ENCODE peak calls at places on chromosomes 12 and 14, in seven cellular contexts. X is breast epithelium, P is psoas muscle, L is PC-3, M is transverse colon, D is gastrocnemius medialis, N is kidney. K is an unnamed sample.

GRCh38 chr14:52043690-52044089 is 25.2 kb downstream of the NID2 start:
- DNase-seq in X (no peak), P (no peak), L (peak; percentile 63), M (peak; percentile 49), D (no peak), N (no peak), K (no peak)

GRCh38 chr12:39309516-39309915 is 133.4 kb downstream of the KIF21A start:
- DNase-seq in X (no peak), P (no peak), L (no peak), M (no peak), D (no peak), N (no peak), K (no peak)

GRCh38 chr12:54159140-54159539 is 29.6 kb downstream of the SMUG1 start:
- DNase-seq in X (no peak), P (no peak), L (no peak), M (no peak), D (no peak), N (peak; percentile 87), K (no peak)

GRCh38 chr14:71320734-71321555 is 413.7 kb downstream of the PCNX1 start:
- DNase-seq in X (peak; percentile 51), P (peak; percentile 63), L (peak; percentile 54), M (peak; percentile 67), D (no peak), N (peak; percentile 91), K (peak; percentile 80)

GRCh38 chr14:24095196-24096068 is 1.3 kb downstream of the PCK2 start:
- DNase-seq in X (no peak), P (peak; percentile 54), L (no peak), M (peak; percentile 92), D (no peak), N (peak; percentile 82), K (peak; percentile 98)

GRCh38 chr12:5044420-5045295 is 979 bp downstream of the KCNA5 start:
- DNase-seq in X (no peak), P (no peak), L (no peak), M (no peak), D (no peak), N (no peak), K (no peak)

GRCh38 chr12:51951843-51952722 is 584 bp downstream of the ACVR1B start:
- DNase-seq in X (no peak), P (peak; percentile 33), L (peak; percentile 11), M (peak; percentile 26), D (peak; percentile 24), N (peak; percentile 86), K (peak; percentile 66)

GRCh38 chr12:68119250-68119649 is 40.3 kb downstream of the IFNG start:
- DNase-seq in X (no peak), P (no peak), L (peak; percentile 11), M (no peak), D (no peak), N (no peak), K (no peak)

GRCh38 chr12:65649126-65649525 is 175.2 kb upstream of the HMGA2 start:
- DNase-seq in X (peak; percentile 22), P (no peak), L (peak; percentile 99), M (peak; percentile 19), D (no peak), N (no peak), K (no peak)

GRCh38 chr12:27657296-27657695 is 39.0 kb upstream of the REP15 start:
- DNase-seq in X (no peak), P (no peak), L (no peak), M (no peak), D (no peak), N (no peak), K (no peak)

GRCh38 chr14:91417983-91418386 is 365 bp upstream of the CCDC88C start:
- DNase-seq in X (no peak), P (peak; percentile 42), L (peak; percentile 63), M (peak; percentile 58), D (no peak), N (peak; percentile 79), K (peak; percentile 63)

GRCh38 chr14:59439256-59440015 is 25.7 kb downstream of the GPR135 start:
- DNase-seq in X (no peak), P (no peak), L (no peak), M (no peak), D (no peak), N (no peak), K (no peak)

GRCh38 chr12:111297703-111298426 is 71.0 kb downstream of the PHETA1 start:
- DNase-seq in X (no peak), P (no peak), L (no peak), M (no peak), D (no peak), N (no peak), K (no peak)

GRCh38 chr12:49974677-49975369 is 2.1 kb downstream of the AQP6 start:
- DNase-seq in X (no peak), P (no peak), L (no peak), M (no peak), D (no peak), N (peak; percentile 43), K (no peak)

GRCh38 chr14:71551291-71551955 is 380.8 kb upstream of the RGS6 start:
- DNase-seq in X (no peak), P (no peak), L (no peak), M (no peak), D (no peak), N (no peak), K (no peak)

GRCh38 chr12:53097564-53098353 is at the start of gene IGFBP6:
- DNase-seq in X (peak; percentile 45), P (peak; percentile 71), L (peak; percentile 63), M (peak; percentile 66), D (no peak), N (peak; percentile 92), K (peak; percentile 69)

GRCh38 chr12:77488041-77488620 is 342.6 kb upstream of the NAV3 start:
- DNase-seq in X (no peak), P (no peak), L (no peak), M (no peak), D (no peak), N (no peak), K (no peak)

GRCh38 chr12:111108726-111109125 is 188.3 kb upstream of the MYL2 start:
- DNase-seq in X (no peak), P (no peak), L (no peak), M (no peak), D (no peak), N (no peak), K (no peak)

GRCh38 chr14:91317381-91318313 is 73.1 kb upstream of the GPR68 start:
- DNase-seq in X (no peak), P (peak; percentile 73), L (peak; percentile 20), M (peak; percentile 87), D (no peak), N (peak; percentile 94), K (peak; percentile 61)

GRCh38 chr14:92093320-92093719 is 13.1 kb downstream of the ATXN3 start:
- DNase-seq in X (no peak), P (no peak), L (no peak), M (no peak), D (no peak), N (no peak), K (no peak)

GRCh38 chr12:118541945-118542344 is 165.6 kb downstream of the SUDS3 start:
- DNase-seq in X (no peak), P (no peak), L (no peak), M (no peak), D (no peak), N (no peak), K (no peak)

GRCh38 chr12:117113231-117113630 is 14.0 kb upstream of the TESC start:
- DNase-seq in X (no peak), P (no peak), L (no peak), M (no peak), D (no peak), N (no peak), K (no peak)

GRCh38 chr12:913919-914718 is 35.4 kb downstream of the RAD52 start:
- DNase-seq in X (no peak), P (no peak), L (peak; percentile 96), M (no peak), D (no peak), N (no peak), K (no peak)

GRCh38 chr14:66493750-66494149 is 7.6 kb downstream of the CCDC196 start:
- DNase-seq in X (no peak), P (no peak), L (no peak), M (no peak), D (no peak), N (no peak), K (no peak)

GRCh38 chr12:51419473-51420228 is 5.0 kb upstream of the SLC4A8 start:
- DNase-seq in X (no peak), P (no peak), L (peak; percentile 28), M (no peak), D (no peak), N (no peak), K (no peak)

GRCh38 chr12:59570134-59570533 is 25.7 kb upstream of the SLC16A7 start:
- DNase-seq in X (no peak), P (no peak), L (peak; percentile 59), M (no peak), D (no peak), N (no peak), K (no peak)

GRCh38 chr14:102394717-102395378 is 32.1 kb downstream of the TECPR2 start:
- DNase-seq in X (no peak), P (no peak), L (no peak), M (no peak), D (no peak), N (no peak), K (no peak)

GRCh38 chr12:3421191-3421590 is 69.8 kb upstream of the PRMT8 start:
- DNase-seq in X (no peak), P (no peak), L (no peak), M (no peak), D (no peak), N (no peak), K (no peak)
- H3K4me3 ChIP-seq in X (no peak overlapping the region), P (no peak overlapping the region), L (no peak overlapping the region), M (no peak overlapping the region), D (no peak overlapping the region), N (no peak overlapping the region), K (no peak overlapping the region)

DNA sequence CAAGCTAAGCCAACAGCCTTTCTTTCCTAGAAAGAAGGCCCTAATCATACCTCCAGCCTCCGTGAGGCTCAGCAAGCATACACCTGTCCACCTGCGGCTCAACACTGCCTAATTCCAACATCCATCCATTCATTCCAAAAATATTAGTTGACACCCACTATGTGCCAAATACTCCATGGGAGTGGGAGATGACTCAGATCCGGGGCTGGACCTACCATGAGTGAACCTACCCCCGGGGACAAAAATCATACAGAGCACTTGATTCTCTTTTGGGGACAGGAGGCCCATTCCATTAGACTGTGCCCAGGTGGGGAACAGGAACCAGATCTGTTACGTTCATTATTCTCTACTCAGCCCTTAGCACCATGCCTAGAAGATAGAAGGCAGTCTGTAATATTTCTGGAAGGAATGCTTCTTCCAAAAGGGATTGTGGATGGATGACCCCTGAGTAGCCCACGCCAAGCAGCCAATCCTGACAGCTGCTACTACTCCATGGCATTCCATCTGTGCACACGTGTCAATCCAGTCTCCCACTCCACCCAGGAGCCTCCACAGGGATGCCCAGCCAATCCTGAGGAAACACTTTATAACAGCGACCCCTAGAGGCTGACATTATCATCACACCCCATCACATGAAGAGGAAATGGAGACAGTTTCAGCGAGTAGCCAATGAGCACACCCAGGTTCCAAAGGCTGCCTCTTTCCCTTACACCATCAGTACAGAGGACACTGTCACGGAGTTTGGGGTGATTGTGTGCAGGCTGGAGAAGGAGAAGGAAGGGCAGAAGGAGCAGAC is 170.7 kb downstream of the ESRRB start:
- DNase-seq in X (no peak), P (no peak), L (peak; percentile 29), M (no peak), D (no peak), N (no peak), K (no peak)
- TF ChIP-seq CTCF in X (no peak), P (peak; percentile 40), L (peak; percentile 70), M (no peak), D (peak; percentile 13), N (no peak), K (no peak)

GRCh38 chr12:73361867-73362230 is 1089.7 kb downstream of the TRHDE start:
- DNase-seq in X (no peak), P (no peak), L (no peak), M (no peak), D (no peak), N (no peak), K (no peak)
- H3K4me3 ChIP-seq in X (no peak overlapping the region), P (no peak overlapping the region), L (no peak overlapping the region), M (no peak overlapping the region), D (no peak overlapping the region), N (no peak overlapping the region), K (no peak overlapping the region)

GRCh38 chr12:32834122-32834521 is 62.5 kb downstream of the PKP2 start:
- DNase-seq in X (no peak), P (no peak), L (no peak), M (no peak), D (no peak), N (no peak), K (no peak)
- TF ChIP-seq CTCF in X (no peak), P (no peak), L (no peak), M (no peak), D (no peak), N (no peak), K (no peak)

K was measured in right lobe of liver.